ENCODE peak calls at places on chromosomes 5 and 9, in eight cellular contexts. Z, D, T, O, G, L, N and V are unnamed samples.

GRCh38 chr9:126763130-126763764 is 41.6 kb upstream of the ZBTB43 start:
- DNase-seq in N (peak; percentile 90), L (no peak), D (no peak), G (no peak), Z (no peak), T (no peak), O (no peak), V (no peak)

GRCh38 chr9:18393340-18394130 is 80.4 kb upstream of the ADAMTSL1 start:
- DNase-seq in O (peak; percentile 45), Z (peak; percentile 96), L (peak; percentile 99), D (peak; percentile 86), N (peak; percentile 97), G (no peak), T (peak; percentile 99), V (peak; percentile 99)

GRCh38 chr9:34570422-34571179 is 18.9 kb downstream of the CNTFR start:
- DNase-seq in N (no peak), T (no peak), G (no peak), O (no peak), Z (no peak), L (no peak), D (no peak), V (no peak)

GRCh38 chr5:177089146-177089545 is 2.4 kb downstream of the FGFR4 start:
- DNase-seq in O (peak; percentile 73), N (no peak), L (no peak), G (no peak), Z (no peak), T (no peak), D (no peak), V (no peak)

GRCh38 chr5:153896701-153897100 is 142.0 kb downstream of the FAM114A2 start:
- DNase-seq in T (peak; percentile 35), D (peak; percentile 55), L (peak; percentile 85), O (no peak), G (no peak), N (peak; percentile 29), Z (no peak), V (peak; percentile 9)

GRCh38 chr9:127149463-127150390 is 27.3 kb upstream of the ANGPTL2 start:
- DNase-seq in N (no peak), G (peak; percentile 43), D (no peak), T (no peak), L (no peak), O (no peak), Z (no peak), V (no peak)

GRCh38 chr5:125220284-125220683 is 473.8 kb upstream of the ZNF608 start:
- DNase-seq in Z (no peak), D (no peak), T (no peak), N (no peak), O (no peak), L (no peak), G (no peak), V (no peak)

GRCh38 chr9:115548826-115549225 is 430.9 kb upstream of the TNC start:
- DNase-seq in O (no peak), N (no peak), G (no peak), D (no peak), Z (no peak), T (no peak), L (peak; percentile 42), V (no peak)

GRCh38 chr5:17709011-17709710 is 74.9 kb downstream of the TAF11L14 start:
- DNase-seq in L (no peak), Z (no peak), G (no peak), D (no peak), T (no peak), O (no peak), N (no peak), V (no peak)

GRCh38 chr5:149645236-149645635 is 63.9 kb downstream of the ARHGEF37 start:
- DNase-seq in D (no peak), O (no peak), L (no peak), Z (no peak), G (no peak), T (no peak), N (no peak), V (no peak)

GRCh38 chr9:21555911-21556310 is 73.8 kb upstream of the IFNE start:
- DNase-seq in G (no peak), T (no peak), N (no peak), D (no peak), Z (no peak), O (no peak), L (peak; percentile 45), V (no peak)